ENCODE peak calls at places on chromosomes 1 and 21, in four cellular contexts. G is IMR-90, V is A549, C is nephron progenitor cell. L is an unnamed sample.

GRCh38 chr1:64526312-64526711 is 56.4 kb downstream of the CACHD1 start:
- DNase-seq in G (no peak), V (no peak), C (no peak), L (no peak)

GRCh38 chr1:167663002-167663772 is 33.2 kb downstream of the RCSD1 start:
- DNase-seq in G (peak), V (peak), C (peak), L (no peak)

GRCh38 chr1:224730950-224731349 is 114.8 kb downstream of the CNIH3 start:
- DNase-seq in G (peak), V (no peak), C (no peak), L (no peak)

GRCh38 chr1:227947678-227948492 is at the start of gene WNT9A:
- DNase-seq in G (peak), V (peak), C (peak), L (peak)

GRCh38 chr1:109299087-109299983 is 7.5 kb downstream of the MYBPHL start:
- DNase-seq in G (peak), V (no peak), C (no peak), L (no peak)

GRCh38 chr1:202621446-202621845 is 88.8 kb downstream of the SYT2 start:
- DNase-seq in G (no peak), V (no peak), C (no peak), L (no peak)

GRCh38 chr1:155471891-155472290 is 90.7 kb downstream of the ASH1L start:
- DNase-seq in G (no peak), V (no peak), C (no peak), L (no peak)

GRCh38 chr1:61427516-61427915 is 297.4 kb downstream of the TM2D1 start:
- DNase-seq in G (no peak), V (no peak), C (no peak), L (no peak)

GRCh38 chr1:225998560-225999226 is 450 bp downstream of the SDE2 start:
- DNase-seq in G (peak), V (peak), C (no peak), L (no peak)

GRCh38 chr1:100387644-100388350 is 35.5 kb downstream of the CDC14A start:
- DNase-seq in G (peak), V (no peak), C (no peak), L (no peak)

GRCh38 chr1:232352956-232353355 is 277.0 kb downstream of the SIPA1L2 start:
- DNase-seq in G (no peak), V (no peak), C (no peak), L (no peak)

GRCh38 chr21:31266241-31266640 is 77.8 kb downstream of the TIAM1 start:
- DNase-seq in G (no peak), V (no peak), C (no peak), L (no peak)

GRCh38 chr1:53549781-53550180 is 90.6 kb downstream of the DMRTB1 start:
- DNase-seq in G (no peak), V (no peak), C (no peak), L (no peak)

GRCh38 chr1:183622013-183622412 is 13.6 kb downstream of the ARPC5 start:
- DNase-seq in G (no peak), V (no peak), C (no peak), L (no peak)

GRCh38 chr1:6835139-6835538 is 49.9 kb downstream of the CAMTA1 start:
- DNase-seq in G (no peak), V (no peak), C (no peak), L (no peak)

GRCh38 chr21:36126166-36126565 is 8.7 kb upstream of the CBR3 start:
- DNase-seq in G (peak), V (no peak), C (no peak), L (no peak)

GRCh38 chr1:47699492-47700220 is 261.8 kb downstream of the FOXD2 start:
- DNase-seq in G (no peak), V (no peak), C (no peak), L (no peak)

GRCh38 chr1:53643061-53643880 is 95.7 kb downstream of the GLIS1 start:
- DNase-seq in G (no peak), V (no peak), C (no peak), L (no peak)

GRCh38 chr1:8259498-8260290 is 58.2 kb upstream of the SLC45A1 start:
- DNase-seq in G (peak), V (peak), C (no peak), L (no peak)

GRCh38 chr1:230797376-230798186 is 50.4 kb downstream of the CAPN9 start:
- DNase-seq in G (peak), V (peak), C (peak), L (peak)

GRCh38 chr1:180841460-180841859 is 71.2 kb upstream of the KIAA1614 start:
- DNase-seq in G (no peak), V (no peak), C (no peak), L (no peak)

GRCh38 chr1:89070509-89070908 is 5.5 kb upstream of the GBP1 start:
- DNase-seq in G (no peak), V (no peak), C (no peak), L (no peak)

GRCh38 chr1:203278087-203278884 is 27.0 kb upstream of the BTG2 start:
- DNase-seq in G (peak), V (no peak), C (peak), L (no peak)

GRCh38 chr1:17259233-17259873 is 10.5 kb downstream of the PADI3 start:
- DNase-seq in G (peak), V (no peak), C (no peak), L (no peak)

DNA sequence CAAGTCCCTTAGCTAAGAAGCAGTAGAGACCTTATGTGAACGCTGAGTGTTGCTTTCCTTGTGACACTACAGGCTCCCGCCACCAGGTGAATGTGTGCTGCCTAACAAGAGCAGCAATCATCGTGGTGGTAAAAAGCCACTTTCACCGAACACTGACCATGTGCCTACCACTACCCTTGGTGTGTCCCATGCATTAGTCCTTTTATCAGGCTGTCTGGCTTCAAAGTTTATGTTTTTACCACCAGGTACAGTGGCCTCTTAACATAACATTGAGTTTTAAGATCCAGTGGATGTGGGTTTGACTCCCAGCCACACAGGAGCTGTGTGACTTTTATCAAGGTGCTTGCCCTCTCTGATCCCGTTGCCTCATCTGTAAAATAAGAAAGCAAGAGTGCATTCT is 1.7 kb downstream of the C1QB start:
- DNase-seq in G (no peak), V (peak), C (no peak), L (no peak)
- TF ChIP-seq CTCF in G (no peak), V (no peak), C (no peak), L (peak)

DNA sequence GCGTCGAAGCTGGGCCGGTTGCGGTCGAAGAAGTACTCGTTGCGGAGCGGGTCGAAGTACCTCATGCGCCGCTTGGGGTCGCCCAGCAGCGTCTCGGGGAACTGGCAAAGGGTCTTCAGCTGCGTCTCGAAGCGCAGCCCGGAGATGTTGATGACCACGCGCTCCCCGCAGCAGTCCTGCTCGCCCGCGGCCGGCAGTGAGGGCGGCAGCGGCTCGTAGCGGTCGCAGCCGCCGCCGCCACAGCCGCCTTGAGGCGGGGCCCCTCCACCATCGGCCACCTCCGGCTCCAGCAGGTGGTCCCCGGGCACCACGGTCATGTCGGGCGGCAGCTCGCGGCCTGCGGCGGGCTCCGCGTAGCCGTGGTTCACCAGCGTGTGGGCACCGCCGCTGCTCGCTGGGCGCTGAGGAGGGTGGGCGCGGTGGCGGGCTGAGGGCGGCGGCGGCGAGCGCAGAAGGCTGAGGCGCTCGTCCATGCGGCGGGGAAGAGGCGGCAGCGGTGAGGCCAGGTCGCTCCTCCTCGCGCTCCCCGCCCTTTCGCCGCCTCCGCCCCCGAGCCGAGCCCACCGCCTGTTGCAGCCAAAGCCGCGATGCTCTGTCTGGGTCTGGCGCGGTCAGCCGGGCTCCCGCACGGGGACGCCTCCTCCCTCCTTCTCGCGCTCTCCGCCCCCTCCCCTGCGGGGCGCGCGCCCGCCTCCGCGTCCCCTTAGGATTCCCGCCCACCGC is at the start of gene KCNA3:
- DNase-seq in G (no peak), V (no peak), C (peak), L (peak)
- TF ChIP-seq CTCF in G (no peak), V (no peak), C (no peak), L (no peak)

GRCh38 chr1:92066321-92066720 is 8.9 kb downstream of the SETSIP start:
- DNase-seq in G (no peak), V (no peak), C (no peak), L (no peak)

GRCh38 chr1:92070892-92071291 is 4.3 kb downstream of the SETSIP start:
- DNase-seq in G (no peak), V (no peak), C (no peak), L (no peak)

GRCh38 chr1:92065042-92065441 is 10.2 kb downstream of the SETSIP start:
- DNase-seq in G (no peak), V (peak), C (no peak), L (no peak)
- TF ChIP-seq CTCF in G (no peak), V (no peak), C (no peak), L (no peak)

GRCh38 chr1:223716302-223716862 is 4.0 kb downstream of the CAPN2 start:
- DNase-seq in G (no peak), V (no peak), C (no peak), L (no peak)

GRCh38 chr1:223715710-223716103 is 3.4 kb downstream of the CAPN2 start:
- DNase-seq in G (no peak), V (no peak), C (no peak), L (no peak)

GRCh38 chr1:223713546-223714420 is 1.4 kb downstream of the CAPN2 start:
- DNase-seq in G (peak), V (no peak), C (no peak), L (no peak)

GRCh38 chr1:223714421-223714724 is 2.0 kb downstream of the CAPN2 start:
- DNase-seq in G (no peak), V (no peak), C (no peak), L (no peak)

GRCh38 chr1:223714849-223715709 is 2.7 kb downstream of the CAPN2 start:
- DNase-seq in G (peak), V (peak), C (no peak), L (peak)
- TF ChIP-seq CTCF in G (peak), V (no peak), C (no peak), L (no peak)

GRCh38 chr1:5286244-5286643 is 631.8 kb downstream of the AJAP1 start:
- DNase-seq in G (no peak), V (no peak), C (no peak), L (no peak)
- TF ChIP-seq CTCF in G (no peak), V (no peak), C (no peak), L (no peak)

DNA sequence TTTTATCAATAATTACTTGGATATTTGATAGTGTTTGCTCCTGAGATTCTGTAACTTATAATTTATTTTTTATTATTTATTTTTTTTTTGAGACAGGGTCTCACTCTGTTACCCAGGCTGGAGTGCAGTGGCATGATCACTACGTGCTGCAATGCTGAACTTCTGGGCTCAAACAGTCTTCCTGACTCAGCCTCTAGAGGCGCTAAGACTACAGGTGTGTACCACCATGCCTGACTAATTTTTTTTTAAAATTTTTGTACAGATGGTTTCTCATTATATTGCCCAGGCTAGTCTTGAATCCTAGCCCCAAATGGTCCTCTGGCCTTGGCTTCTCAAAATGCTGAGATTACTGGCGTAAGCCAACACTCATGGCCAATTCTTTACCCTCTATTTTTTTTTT is 845.5 kb upstream of the ADGRL4 start:
- DNase-seq in G (no peak), V (no peak), C (no peak), L (no peak)
- TF ChIP-seq CTCF in G (no peak), V (peak), C (peak), L (peak)

GRCh38 chr1:14803002-14803789 is 204.7 kb downstream of the KAZN start:
- DNase-seq in G (no peak), V (no peak), C (no peak), L (no peak)

GRCh38 chr1:14808768-14809167 is 210.3 kb downstream of the KAZN start:
- DNase-seq in G (no peak), V (no peak), C (no peak), L (no peak)

GRCh38 chr1:14800500-14801069 is 202.1 kb downstream of the KAZN start:
- DNase-seq in G (no peak), V (no peak), C (no peak), L (no peak)

GRCh38 chr1:14806772-14807171 is 208.3 kb downstream of the KAZN start:
- DNase-seq in G (no peak), V (no peak), C (no peak), L (no peak)

GRCh38 chr1:14804626-14805025 is 206.1 kb downstream of the KAZN start:
- DNase-seq in G (no peak), V (peak), C (no peak), L (peak)
- TF ChIP-seq CTCF in G (no peak), V (no peak), C (no peak), L (peak)

GRCh38 chr1:152052606-152053005 is 15.8 kb upstream of the S100A11 start:
- DNase-seq in G (peak), V (peak), C (peak), L (peak)

GRCh38 chr1:152048641-152048970 is 11.8 kb upstream of the S100A11 start:
- DNase-seq in G (no peak), V (no peak), C (no peak), L (no peak)

GRCh38 chr1:152049291-152050073 is 12.7 kb upstream of the S100A11 start:
- DNase-seq in G (peak), V (peak), C (no peak), L (no peak)

GRCh38 chr1:152053375-152053774 is 16.6 kb upstream of the S100A11 start:
- DNase-seq in G (no peak), V (no peak), C (no peak), L (no peak)

GRCh38 chr1:152050886-152051764 is 14.3 kb upstream of the S100A11 start:
- DNase-seq in G (peak), V (peak), C (no peak), L (no peak)
- TF ChIP-seq CTCF in G (no peak), V (no peak), C (no peak), L (no peak)